ENCODE peak calls at places on chromosomes 16 and 17, in seven cellular contexts. Q is adrenal gland, F is HepG2, C is breast epithelium, G is uterus, S is body of pancreas, W is A549. Z is an unnamed sample.

GRCh38 chr16:81669473-81670350 is 109.4 kb upstream of the PLCG2 start:
- DNase-seq in C (no peak), S (no peak), W (no peak), G (no peak), F (no peak), Q (no peak), Z (no peak)

GRCh38 chr17:31673076-31673475 is 186.0 kb downstream of the COPRS start:
- DNase-seq in W (no peak), F (no peak), S (no peak), G (no peak), C (no peak), Q (no peak), Z (no peak)

GRCh38 chr16:49473131-49473530 is 99.5 kb downstream of the C16orf78 start:
- DNase-seq in Q (no peak), C (no peak), G (no peak), F (no peak), W (no peak), S (no peak), Z (peak)

GRCh38 chr16:81586421-81586820 is 141.8 kb downstream of the CMIP start:
- DNase-seq in C (no peak), Q (no peak), F (no peak), W (no peak), S (no peak), G (no peak), Z (no peak)

GRCh38 chr17:58120195-58120822 is 27.9 kb upstream of the OR4D1 start:
- DNase-seq in Q (peak), S (peak), C (no peak), G (no peak), W (peak), F (peak), Z (no peak)

GRCh38 chr17:40331743-40332641 is 23.0 kb downstream of the RARA start:
- DNase-seq in C (peak), Q (peak), W (peak), F (no peak), G (peak), S (peak), Z (no peak)

GRCh38 chr16:12695454-12695853 is 108.2 kb downstream of the CPPED1 start:
- DNase-seq in F (no peak), G (no peak), C (no peak), W (peak), S (no peak), Q (no peak), Z (no peak)

GRCh38 chr17:10775740-10776333 is 28.1 kb downstream of the TMEM238L start:
- DNase-seq in S (no peak), Q (no peak), C (no peak), G (no peak), F (no peak), W (no peak), Z (no peak)

GRCh38 chr17:81834831-81835267 is at the start of gene PPP1R27:
- DNase-seq in C (no peak), F (no peak), Q (no peak), G (no peak), S (no peak), W (no peak), Z (no peak)

GRCh38 chr17:78522031-78522809 is 55.0 kb downstream of the DNAH17 start:
- DNase-seq in W (no peak), C (no peak), G (no peak), F (no peak), Q (no peak), S (no peak), Z (no peak)

GRCh38 chr16:30184430-30185140 is 1.2 kb downstream of the CORO1A start:
- DNase-seq in F (no peak), W (no peak), G (peak), Q (peak), C (no peak), S (peak), Z (peak)

GRCh38 chr16:4936991-4937781 is at the start of gene PPL:
- DNase-seq in C (peak), W (peak), F (peak), Q (peak), G (peak), S (peak), Z (peak)

GRCh38 chr16:60645541-60645940 is 1390.7 kb downstream of the CDH8 start:
- DNase-seq in F (no peak), W (no peak), Q (no peak), C (no peak), G (no peak), S (no peak), Z (no peak)

GRCh38 chr16:48501516-48502377 is 108.2 kb downstream of the N4BP1 start:
- DNase-seq in S (no peak), F (no peak), G (no peak), W (peak), C (no peak), Q (no peak), Z (peak)

GRCh38 chr16:67848118-67848517 is 625 bp upstream of the CENPT start:
- DNase-seq in W (no peak), G (no peak), C (no peak), Q (no peak), S (no peak), F (no peak), Z (no peak)

GRCh38 chr16:85553436-85554113 is 59.5 kb upstream of the GSE1 start:
- DNase-seq in G (peak), Q (peak), C (no peak), S (peak), W (peak), F (peak), Z (peak)

GRCh38 chr17:41265078-41265477 is at the start of gene KRTAP9-6:
- DNase-seq in G (no peak), S (no peak), W (no peak), Q (no peak), C (no peak), F (no peak), Z (no peak)

GRCh38 chr16:66470556-66470955 is 43.5 kb downstream of the BEAN1 start:
- DNase-seq in F (no peak), C (no peak), Q (no peak), S (no peak), G (no peak), W (no peak), Z (no peak)

GRCh38 chr17:51118330-51119195 is 2.1 kb downstream of the SPAG9 start:
- DNase-seq in C (peak), W (peak), F (peak), S (peak), Q (peak), G (no peak), Z (peak)

GRCh38 chr16:87380875-87381274 is 2.7 kb downstream of the FBXO31 start:
- DNase-seq in C (no peak), S (no peak), Q (no peak), G (no peak), F (peak), W (no peak), Z (no peak)

GRCh38 chr16:76081936-76082335 is 195.3 kb upstream of the CNTNAP4 start:
- DNase-seq in G (no peak), Q (no peak), S (no peak), C (no peak), W (no peak), F (no peak), Z (no peak)

DNA sequence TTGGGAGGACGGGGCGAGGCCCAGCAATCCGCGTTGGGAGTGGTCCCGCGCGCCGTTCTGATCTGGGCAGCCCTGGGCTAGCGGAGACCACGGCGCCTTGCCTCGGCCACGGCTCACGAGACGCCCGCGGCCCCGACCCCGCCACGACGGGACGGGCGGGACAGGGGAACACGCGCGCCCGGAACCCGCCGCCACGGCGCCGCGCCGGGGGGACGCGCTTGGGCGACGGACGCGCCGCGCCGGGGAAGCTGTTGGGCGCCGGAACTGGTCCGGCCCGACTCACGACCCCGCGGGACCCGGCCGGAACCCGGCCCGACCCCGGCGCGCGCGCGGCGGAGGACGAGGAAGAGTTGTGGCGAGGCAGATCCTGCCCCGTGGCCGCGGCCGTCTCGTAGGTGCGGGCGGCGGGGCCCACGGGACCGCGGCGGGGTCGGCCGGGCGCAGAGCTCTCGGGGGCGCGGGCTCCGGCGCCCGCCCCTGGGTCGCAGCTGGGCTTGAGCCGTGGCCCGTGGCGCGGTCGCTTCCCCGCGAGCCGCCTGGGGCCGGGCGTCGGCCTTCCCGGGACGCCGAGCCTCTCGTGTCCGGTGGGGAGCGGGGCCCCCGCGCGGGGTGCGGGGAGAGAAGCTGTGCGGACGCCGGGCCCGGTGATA is at the start of gene ACSF3:
- DNase-seq in G (peak), Q (peak), W (peak), C (peak), S (peak), F (no peak), Z (peak)
- TF ChIP-seq CTCF in G (no peak), Q (no peak), W (no peak), C (no peak), S (no peak), F (no peak), Z (no peak)

GRCh38 chr16:89345663-89346150 is 128.2 kb downstream of the ZNF778 start:
- DNase-seq in F (peak), W (peak), C (no peak), S (peak), Q (no peak), G (no peak), Z (no peak)

GRCh38 chr16:89344846-89345577 is 127.5 kb downstream of the ZNF778 start:
- DNase-seq in S (no peak), F (no peak), W (no peak), G (no peak), Q (no peak), C (no peak), Z (no peak)

GRCh38 chr16:89341697-89342694 is 124.5 kb downstream of the ZNF778 start:
- DNase-seq in W (peak), S (no peak), C (no peak), Q (no peak), F (no peak), G (no peak), Z (no peak)

GRCh38 chr16:89344314-89344828 is 126.9 kb downstream of the ZNF778 start:
- DNase-seq in S (no peak), F (no peak), W (no peak), C (no peak), G (no peak), Q (no peak), Z (no peak)

GRCh38 chr16:89343501-89344291 is 126.2 kb downstream of the ZNF778 start:
- DNase-seq in Q (no peak), W (no peak), G (no peak), C (no peak), F (no peak), S (no peak), Z (no peak)
- H3K27ac ChIP-seq in Q (peak), W (no peak), G (no peak), C (no peak), F (no peak), S (no peak), Z (peak)

DNA sequence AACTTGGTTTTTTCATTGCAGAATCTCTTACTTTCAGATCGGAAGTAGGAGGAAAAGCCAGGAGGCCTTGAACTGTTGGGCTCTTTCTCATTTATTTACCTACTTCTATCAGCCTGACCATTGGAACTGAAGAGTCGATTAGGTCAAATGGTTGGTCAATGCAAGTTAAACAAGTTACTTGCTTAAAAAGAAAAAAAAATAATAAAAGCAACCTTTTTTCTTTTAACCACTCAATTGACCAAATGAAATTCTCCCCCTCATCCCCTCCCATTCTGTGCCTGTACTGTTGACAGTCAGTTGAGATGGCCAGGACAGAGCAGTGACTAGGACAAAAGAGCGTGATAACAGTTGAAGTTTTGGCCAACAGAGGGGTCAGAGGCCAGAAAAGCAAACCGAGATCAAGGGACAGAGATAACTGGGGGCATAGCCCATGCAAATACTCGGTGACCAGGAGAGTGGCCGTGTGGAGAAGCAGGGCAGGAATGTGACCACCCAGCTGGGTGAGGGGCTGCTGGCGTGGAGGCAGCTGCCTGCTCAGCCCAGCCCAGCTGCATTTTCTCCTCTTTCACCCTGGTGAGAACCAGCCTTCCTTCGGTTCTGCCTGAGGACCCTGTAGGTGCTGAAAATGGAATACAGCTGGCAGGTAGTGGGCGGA is 72.2 kb downstream of the HS3ST3B1 start:
- DNase-seq in G (no peak), C (no peak), F (peak), S (no peak), Q (no peak), W (no peak), Z (no peak)
- TF ChIP-seq POLR2A in G (no peak), C (no peak), F (peak), S (no peak), Q (no peak), W (no peak), Z (no peak)

GRCh38 chr17:545156-545555 is 169.5 kb downstream of the VPS53 start:
- DNase-seq in S (no peak), C (no peak), G (no peak), F (no peak), Q (no peak), W (no peak), Z (no peak)

GRCh38 chr17:546456-546855 is 168.2 kb downstream of the VPS53 start:
- DNase-seq in Q (no peak), G (no peak), W (no peak), F (no peak), S (no peak), C (no peak), Z (no peak)

GRCh38 chr17:539766-540165 is 174.9 kb downstream of the VPS53 start:
- DNase-seq in F (no peak), C (no peak), G (no peak), Q (no peak), W (no peak), S (no peak), Z (no peak)

GRCh38 chr17:540632-541031 is 174.0 kb downstream of the VPS53 start:
- DNase-seq in C (no peak), F (no peak), W (no peak), S (no peak), G (no peak), Q (no peak), Z (no peak)

DNA sequence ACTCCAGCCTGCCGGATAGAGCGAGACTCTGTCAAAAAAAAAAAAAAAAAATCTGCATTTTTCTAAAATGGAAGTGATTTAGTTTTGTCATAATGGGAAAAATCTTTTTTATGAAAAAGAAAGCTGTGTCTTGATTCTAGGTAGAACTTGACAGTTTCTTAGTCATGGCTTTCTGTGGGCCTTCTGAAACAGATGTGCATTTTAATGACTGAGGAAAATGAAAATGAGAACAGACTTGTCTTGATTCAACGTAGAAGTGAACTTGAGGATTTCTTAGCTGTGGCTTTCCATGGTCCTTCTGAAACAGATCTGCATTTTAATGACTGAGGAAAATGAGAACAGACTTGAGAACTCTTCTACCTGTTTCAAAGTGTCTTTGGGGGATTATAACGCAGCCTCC is 171.7 kb downstream of the VPS53 start:
- DNase-seq in S (no peak), W (no peak), F (no peak), C (no peak), G (no peak), Q (no peak), Z (no peak)
- TF ChIP-seq CTCF in S (no peak), W (no peak), F (no peak), C (no peak), G (no peak), Q (no peak), Z (no peak)

GRCh38 chr16:10979717-10980601 is 35.6 kb downstream of the CLEC16A start:
- DNase-seq in W (no peak), G (peak), C (peak), Q (no peak), F (peak), S (no peak), Z (no peak)
- H3K27ac ChIP-seq in W (no peak), G (peak), C (peak), Q (no peak), F (peak), S (peak), Z (peak)

GRCh38 chr16:3129137-3130131 is 5.4 kb upstream of the ZNF213 start:
- DNase-seq in C (no peak), W (peak), G (peak), Q (peak), S (peak), F (peak), Z (peak)
- TF ChIP-seq POLR2A in C (no peak), W (peak), G (no peak), Q (no peak), S (peak), F (no peak), Z (peak)

GRCh38 chr16:56349086-56349415 is 76.3 kb downstream of the AMFR start:
- DNase-seq in Q (no peak), C (no peak), F (no peak), W (no peak), G (no peak), S (no peak), Z (no peak)
- TF ChIP-seq CTCF in Q (no peak), C (no peak), F (no peak), W (no peak), G (no peak), S (no peak), Z (no peak)

GRCh38 chr17:42423766-42424165 is 710 bp upstream of the CAVIN1 start:
- DNase-seq in G (no peak), S (no peak), Q (no peak), F (no peak), C (peak), W (no peak), Z (no peak)

GRCh38 chr17:42422958-42423712 is at the start of gene CAVIN1:
- DNase-seq in Q (peak), F (peak), G (peak), S (peak), W (peak), C (peak), Z (peak)

GRCh38 chr17:42424991-42425610 is 2.0 kb upstream of the CAVIN1 start:
- DNase-seq in G (no peak), W (no peak), F (no peak), S (no peak), Q (no peak), C (no peak), Z (no peak)

GRCh38 chr17:42422412-42422957 is 571 bp downstream of the CAVIN1 start:
- DNase-seq in S (peak), C (peak), F (no peak), Q (peak), G (no peak), W (peak), Z (peak)

DNA sequence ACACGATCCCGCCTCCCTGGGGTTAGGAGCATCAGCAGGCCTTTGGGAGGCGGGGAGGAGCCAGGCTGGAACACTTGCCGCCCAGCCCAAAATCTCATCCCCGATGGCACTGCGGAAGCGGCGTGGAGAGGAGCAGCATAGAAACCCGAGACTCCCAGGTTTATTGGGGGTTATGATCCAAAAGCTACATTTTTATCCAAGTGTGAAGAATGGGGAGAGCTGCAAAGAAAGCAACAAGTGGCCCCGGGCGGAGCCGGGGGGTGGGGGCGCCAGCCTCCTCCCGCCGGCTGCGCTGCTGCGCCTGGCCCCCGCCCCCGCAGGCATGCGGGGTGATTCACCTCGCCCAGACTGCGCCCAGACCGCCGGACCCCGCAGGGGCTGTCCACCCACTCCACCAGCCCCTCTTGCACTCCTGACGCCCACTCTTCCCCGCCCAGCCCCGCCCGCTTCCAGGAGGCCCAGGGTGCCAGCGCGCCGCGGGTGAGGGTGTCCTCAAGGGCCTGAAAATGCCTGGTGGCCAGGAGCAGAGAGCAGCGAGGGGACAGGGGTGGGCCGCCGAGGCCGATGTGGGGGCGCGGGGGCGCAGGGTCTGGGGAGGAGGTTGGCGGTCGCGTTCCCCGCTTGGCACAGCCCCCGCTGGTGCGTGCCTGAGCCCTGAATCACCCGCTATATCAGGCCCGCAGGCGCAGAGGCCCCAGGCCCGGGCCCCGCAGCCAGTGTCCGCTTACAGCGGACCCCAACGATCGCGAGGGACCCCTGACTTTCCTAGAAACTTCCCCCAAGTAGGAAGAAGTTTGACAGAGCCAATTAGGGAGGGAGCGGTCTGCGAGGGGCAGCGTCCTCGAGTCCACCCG is 1.4 kb downstream of the CAVIN1 start:
- DNase-seq in Q (no peak), F (no peak), S (peak), G (peak), C (peak), W (no peak), Z (no peak)
- H3K27ac ChIP-seq in Q (peak), F (no peak), S (peak), G (peak), C (peak), W (peak), Z (peak)